ENCODE peak calls at places on chromosomes 12 and 14, in seven cellular contexts. E, G, F, L, P, Z and Y are unnamed samples.

GRCh38 chr14:59271734-59272133 is 83.3 kb downstream of the DAAM1 start:
- DNase-seq in E (no peak), Z (no peak), L (no peak), G (no peak), F (no peak), P (no peak), Y (no peak)

GRCh38 chr12:32016680-32017482 is 57.7 kb downstream of the RESF1 start:
- DNase-seq in G (no peak), L (no peak), E (no peak), F (no peak), Z (no peak), P (no peak), Y (no peak)

GRCh38 chr14:52848626-52849025 is 57.2 kb upstream of the GNPNAT1 start:
- DNase-seq in Z (no peak), F (no peak), G (no peak), L (no peak), E (no peak), P (no peak), Y (no peak)

GRCh38 chr12:131093971-131094830 is 140.5 kb downstream of the ADGRD1 start:
- DNase-seq in G (no peak), E (no peak), Z (no peak), P (no peak), F (no peak), L (no peak), Y (peak; percentile 59)

GRCh38 chr14:68146812-68147211 is 327.2 kb downstream of the RAD51B start:
- DNase-seq in E (peak; percentile 80), F (no peak), P (no peak), G (no peak), L (no peak), Z (peak; percentile 45), Y (no peak)

GRCh38 chr14:51776102-51776894 is 84.1 kb upstream of the GNG2 start:
- DNase-seq in F (peak; percentile 50), E (peak; percentile 78), G (peak; percentile 52), P (peak; percentile 87), Z (peak; percentile 71), L (no peak), Y (no peak)

GRCh38 chr12:76680940-76681339 is 83.0 kb upstream of the ZDHHC17 start:
- DNase-seq in P (no peak), E (no peak), G (no peak), Z (no peak), F (no peak), L (no peak), Y (no peak)

GRCh38 chr14:94494085-94494484 is 15.2 kb downstream of the SERPINA12 start:
- DNase-seq in G (no peak), P (no peak), F (no peak), Z (no peak), L (no peak), E (no peak), Y (no peak)

GRCh38 chr12:109696485-109697269 is 16.9 kb upstream of the FAM222A start:
- DNase-seq in L (no peak), P (no peak), E (no peak), Z (no peak), G (peak; percentile 36), F (no peak), Y (no peak)

GRCh38 chr12:96889273-96889933 is 17.7 kb upstream of the NEDD1 start:
- DNase-seq in F (no peak), P (no peak), L (no peak), Z (no peak), E (peak; percentile 22), G (no peak), Y (no peak)

GRCh38 chr14:22842211-22843122 is 6.1 kb downstream of the MMP14 start:
- DNase-seq in E (no peak), L (no peak), Z (no peak), P (no peak), F (no peak), G (no peak), Y (peak; percentile 51)
- H3K4me3 ChIP-seq in E (no peak overlapping the region), L (no peak overlapping the region), Z (no peak overlapping the region), P (no peak overlapping the region), F (no peak overlapping the region), G (no peak overlapping the region), Y (no peak overlapping the region)

GRCh38 chr12:34335819-34336262 is 313.5 kb downstream of the ALG10 start:
- DNase-seq in G (no peak), P (no peak), F (no peak), Z (no peak), L (no peak), E (peak; percentile 85), Y (no peak)

GRCh38 chr12:34334538-34334937 is 312.2 kb downstream of the ALG10 start:
- DNase-seq in F (no peak), P (no peak), L (no peak), Z (no peak), G (no peak), E (no peak), Y (no peak)

GRCh38 chr12:34338751-34339150 is 316.5 kb downstream of the ALG10 start:
- DNase-seq in P (no peak), F (no peak), G (no peak), L (no peak), E (no peak), Z (no peak), Y (no peak)

GRCh38 chr12:34334953-34335743 is 312.9 kb downstream of the ALG10 start:
- DNase-seq in G (no peak), L (no peak), E (no peak), F (no peak), P (no peak), Z (no peak), Y (no peak)

DNA sequence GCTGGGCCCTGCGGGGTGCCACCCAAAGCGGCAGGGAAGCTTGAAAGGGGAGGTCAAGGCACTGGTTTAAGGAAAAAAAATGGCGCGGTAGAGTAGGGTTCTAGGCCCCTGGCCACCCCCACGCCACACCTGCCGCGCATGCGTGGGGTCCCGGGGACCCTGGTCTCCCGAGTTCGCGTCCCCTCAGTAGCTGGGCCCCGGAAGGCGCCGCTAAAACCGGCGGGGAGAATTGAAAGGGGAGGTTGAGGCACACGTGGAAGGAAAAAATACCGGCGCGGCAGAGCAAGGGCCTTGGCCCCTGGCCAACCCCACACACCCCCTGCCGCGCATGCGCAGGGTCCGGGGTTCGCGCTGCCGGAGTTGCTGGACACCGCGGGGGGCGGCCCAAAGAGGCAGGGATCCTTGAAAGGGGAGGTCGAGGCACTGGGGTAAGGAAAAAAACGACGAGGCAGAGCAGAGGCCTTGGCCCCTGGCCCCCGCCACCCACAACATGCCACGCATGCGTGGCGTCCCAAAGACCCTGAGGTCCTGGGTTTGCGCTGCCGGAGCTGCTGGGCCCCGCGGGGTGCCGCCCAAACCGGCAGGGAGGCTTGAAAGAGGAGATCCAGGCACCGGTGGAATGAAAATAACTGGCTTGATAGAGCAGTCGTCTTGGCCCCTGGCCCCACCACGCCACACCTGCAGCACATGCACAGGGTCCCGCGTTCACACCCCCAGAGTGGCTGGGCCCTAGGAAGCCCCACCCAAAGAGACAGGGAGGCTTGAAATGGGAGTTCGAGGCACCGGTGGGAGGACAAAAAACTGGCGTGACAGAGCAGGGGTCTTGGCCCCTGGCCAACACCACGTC is 314.5 kb downstream of the ALG10 start:
- DNase-seq in F (no peak), P (peak; percentile 57), E (peak; percentile 55), G (no peak), L (no peak), Z (no peak), Y (no peak)
- TF ChIP-seq EP300 in F (no peak), P (no peak), E (no peak), G (no peak), L (no peak), Z (no peak), Y (no peak)

GRCh38 chr12:80714846-80715245 is 1.9 kb upstream of the MYF5 start:
- DNase-seq in P (no peak), Z (no peak), L (no peak), G (no peak), F (no peak), E (no peak), Y (no peak)
- H3K4me3 ChIP-seq in P (no peak overlapping the region), Z (no peak overlapping the region), L (no peak overlapping the region), G (no peak overlapping the region), F (no peak overlapping the region), E (no peak overlapping the region), Y (no peak overlapping the region)

GRCh38 chr14:21015312-21015711 is 9.5 kb downstream of the NDRG2 start:
- DNase-seq in Z (no peak), G (no peak), E (no peak), L (no peak), F (no peak), P (no peak), Y (peak; percentile 20)
- TF ChIP-seq EP300 in Z (no peak), G (no peak), E (no peak), L (no peak), F (no peak), P (no peak), Y (no peak)

DNA sequence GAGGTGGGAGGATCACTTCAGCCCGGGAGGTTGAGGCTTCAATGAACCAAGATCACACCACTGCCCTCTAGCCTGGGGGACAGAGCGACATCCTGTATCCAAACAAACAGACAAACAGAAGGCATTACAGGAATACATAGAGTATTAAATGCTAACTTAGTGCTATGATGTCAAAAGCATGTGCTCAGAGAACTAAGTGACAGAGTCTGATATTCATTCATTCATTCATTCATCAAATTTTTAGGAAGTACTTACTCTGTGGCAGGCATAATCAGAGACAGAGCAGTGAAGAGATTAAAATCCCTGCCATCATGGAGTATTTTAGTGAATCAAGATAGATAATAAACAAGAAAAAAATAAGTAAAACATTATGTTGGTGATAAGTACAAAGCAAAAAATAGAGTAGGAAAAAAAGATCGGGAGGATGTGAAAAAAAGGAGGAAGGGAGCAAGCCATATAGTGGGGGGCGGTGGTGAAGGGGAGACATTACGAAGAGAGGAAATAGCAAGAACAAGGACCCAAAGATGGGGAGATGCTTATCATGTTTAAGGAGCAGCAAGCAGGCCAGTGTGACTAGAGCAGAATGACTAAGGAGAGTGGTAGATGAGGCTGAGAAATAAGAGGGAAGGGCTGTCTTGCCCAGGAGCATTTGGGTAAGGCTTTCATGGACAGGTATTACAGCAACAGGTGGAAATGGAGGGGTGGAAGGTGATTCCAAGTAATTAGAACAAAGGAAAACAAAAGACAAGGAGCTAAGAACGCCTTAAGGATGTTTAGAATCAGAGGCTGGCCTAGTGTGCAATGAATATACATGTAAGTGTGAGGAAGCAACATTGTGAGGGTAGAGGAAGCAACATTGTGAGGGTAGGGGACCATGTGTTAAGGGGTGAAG is 2.8 kb downstream of the MAP4K5 start:
- DNase-seq in P (no peak), Z (no peak), G (no peak), F (no peak), L (no peak), E (no peak), Y (no peak)
- H3K4me3 ChIP-seq in P (peak overlapping the region; percentile 90), Z (no peak overlapping the region), G (peak overlapping the region; percentile 20), F (no peak overlapping the region), L (no peak overlapping the region), E (no peak overlapping the region), Y (peak overlapping the region; percentile 83)